ENCODE peak calls at places on chromosomes 16 and 17, in seven cellular contexts. U is stimulated activated CD8-positive, alpha-beta memory T cell treated with anti-CD3 and anti-CD28 coated beads, Interleukin-15, amount 100 ng/mL, for 4 hours; A is renal cortical epithelial cell; L is adrenal gland; G is NAMALWA; H is GM04504; J is germinal center. Y is an unnamed sample.

GRCh38 chr16:88696441-88696840 is 9.8 kb downstream of the RNF166 start:
- DNase-seq in U (no peak), A (no peak), L (no peak), G (no peak), H (no peak), J (no peak), Y (no peak)

GRCh38 chr17:21375162-21375560 is 996 bp upstream of the KCNJ12 start:
- DNase-seq in U (no peak), A (no peak), L (no peak), G (no peak), H (no peak), J (no peak), Y (no peak)

GRCh38 chr17:50871369-50871768 is 5.2 kb upstream of the TOB1 start:
- DNase-seq in U (no peak), A (no peak), L (no peak), G (no peak), H (no peak), J (no peak), Y (no peak)

GRCh38 chr17:34570491-34570890 is 8.9 kb upstream of the TMEM132E start:
- DNase-seq in U (no peak), A (no peak), L (no peak), G (peak), H (no peak), J (no peak), Y (no peak)

GRCh38 chr17:50063516-50064252 is 7.8 kb downstream of the ITGA3 start:
- DNase-seq in U (no peak), A (peak), L (no peak), G (no peak), H (no peak), J (no peak), Y (no peak)

GRCh38 chr17:2776589-2777241 is 19.5 kb upstream of the RAP1GAP2 start:
- DNase-seq in U (no peak), A (no peak), L (no peak), G (no peak), H (no peak), J (peak), Y (no peak)

GRCh38 chr17:67016039-67016762 is 28.2 kb upstream of the CACNG1 start:
- DNase-seq in U (no peak), A (no peak), L (no peak), G (no peak), H (no peak), J (no peak), Y (no peak)

GRCh38 chr16:7268182-7268581 is 64.5 kb upstream of the RBFOX1 start:
- DNase-seq in U (no peak), A (no peak), L (peak), G (peak), H (no peak), J (no peak), Y (no peak)

GRCh38 chr16:86367291-86368072 is 142.8 kb upstream of the FOXF1 start:
- DNase-seq in U (no peak), A (no peak), L (no peak), G (no peak), H (no peak), J (no peak), Y (no peak)

GRCh38 chr17:8665681-8666080 is 35.2 kb upstream of the MYH10 start:
- DNase-seq in U (no peak), A (peak), L (no peak), G (no peak), H (no peak), J (no peak), Y (no peak)